ENCODE peak calls at places on chromosome 13, in nine cellular contexts. One of them, this sample, is unnamed.

GRCh38 chr13:44629465-44630183 is 53.5 kb upstream of the TSC22D1 start:
- DNase-seq in bronchial epithelial cell: no peak
- DNase-seq in left ventricle myocardium superior: no peak
- DNase-seq in anterior cingulate cortex: no peak
- DNase-seq in NCI-H146: no peak
- DNase-seq in ascending aorta: no peak
- DNase-seq in NAMALWA: no peak
- DNase-seq in tibial nerve: no peak
- DNase-seq in iris pigment epithelial cell: peak
- DNase-seq in this sample: no peak

GRCh38 chr13:20514866-20515265 is 10.8 kb downstream of the CRYL1 start:
- DNase-seq in NCI-H146: no peak
- DNase-seq in bronchial epithelial cell: no peak
- DNase-seq in ascending aorta: no peak
- DNase-seq in anterior cingulate cortex: no peak
- DNase-seq in NAMALWA: no peak
- DNase-seq in left ventricle myocardium superior: no peak
- DNase-seq in iris pigment epithelial cell: no peak
- DNase-seq in tibial nerve: no peak
- DNase-seq in this sample: no peak

GRCh38 chr13:95660981-95661581 is 15.9 kb upstream of the DNAJC3 start:
- DNase-seq in NAMALWA: peak
- DNase-seq in left ventricle myocardium superior: no peak
- DNase-seq in bronchial epithelial cell: peak
- DNase-seq in ascending aorta: no peak
- DNase-seq in NCI-H146: peak
- DNase-seq in iris pigment epithelial cell: peak
- DNase-seq in anterior cingulate cortex: no peak
- DNase-seq in tibial nerve: no peak
- DNase-seq in this sample: no peak

GRCh38 chr13:38636756-38637155 is 50.1 kb upstream of the FREM2 start:
- DNase-seq in NCI-H146: peak
- DNase-seq in bronchial epithelial cell: peak
- DNase-seq in anterior cingulate cortex: no peak
- DNase-seq in iris pigment epithelial cell: no peak
- DNase-seq in ascending aorta: no peak
- DNase-seq in left ventricle myocardium superior: no peak
- DNase-seq in NAMALWA: no peak
- DNase-seq in tibial nerve: no peak
- DNase-seq in this sample: no peak

GRCh38 chr13:37752156-37752555 is 117.4 kb downstream of the TRPC4 start:
- DNase-seq in left ventricle myocardium superior: no peak
- DNase-seq in NAMALWA: no peak
- DNase-seq in anterior cingulate cortex: peak
- DNase-seq in iris pigment epithelial cell: no peak
- DNase-seq in bronchial epithelial cell: no peak
- DNase-seq in ascending aorta: no peak
- DNase-seq in tibial nerve: no peak
- DNase-seq in NCI-H146: no peak
- DNase-seq in this sample: no peak

GRCh38 chr13:28582225-28582891 is 76.6 kb upstream of the POMP start:
- DNase-seq in tibial nerve: no peak
- DNase-seq in iris pigment epithelial cell: peak
- DNase-seq in ascending aorta: no peak
- DNase-seq in NCI-H146: no peak
- DNase-seq in bronchial epithelial cell: no peak
- DNase-seq in left ventricle myocardium superior: no peak
- DNase-seq in anterior cingulate cortex: no peak
- DNase-seq in NAMALWA: no peak
- DNase-seq in this sample: no peak

GRCh38 chr13:41960195-41960699 is 662 bp downstream of the VWA8 start:
- DNase-seq in tibial nerve: no peak
- DNase-seq in anterior cingulate cortex: no peak
- DNase-seq in ascending aorta: no peak
- DNase-seq in bronchial epithelial cell: peak
- DNase-seq in left ventricle myocardium superior: peak
- DNase-seq in iris pigment epithelial cell: peak
- DNase-seq in NAMALWA: peak
- DNase-seq in NCI-H146: peak
- DNase-seq in this sample: peak

GRCh38 chr13:19795956-19796355 is 13.2 kb upstream of the PSPC1 start:
- DNase-seq in anterior cingulate cortex: no peak
- DNase-seq in NCI-H146: no peak
- DNase-seq in left ventricle myocardium superior: no peak
- DNase-seq in ascending aorta: no peak
- DNase-seq in bronchial epithelial cell: no peak
- DNase-seq in tibial nerve: no peak
- DNase-seq in iris pigment epithelial cell: no peak
- DNase-seq in NAMALWA: no peak
- DNase-seq in this sample: no peak

GRCh38 chr13:34065915-34066314 is 248.0 kb downstream of the RFC3 start:
- DNase-seq in NAMALWA: no peak
- DNase-seq in iris pigment epithelial cell: no peak
- DNase-seq in NCI-H146: no peak
- DNase-seq in tibial nerve: no peak
- DNase-seq in left ventricle myocardium superior: no peak
- DNase-seq in anterior cingulate cortex: no peak
- DNase-seq in ascending aorta: no peak
- DNase-seq in bronchial epithelial cell: peak
- DNase-seq in this sample: no peak

GRCh38 chr13:109836629-109837607 is 50.5 kb upstream of the IRS2 start:
- DNase-seq in NCI-H146: peak
- DNase-seq in anterior cingulate cortex: no peak
- DNase-seq in bronchial epithelial cell: no peak
- DNase-seq in left ventricle myocardium superior: no peak
- DNase-seq in NAMALWA: no peak
- DNase-seq in ascending aorta: no peak
- DNase-seq in tibial nerve: no peak
- DNase-seq in iris pigment epithelial cell: no peak
- DNase-seq in this sample: no peak

GRCh38 chr13:50889317-50889716 is 20.3 kb upstream of the RNASEH2B start:
- DNase-seq in NCI-H146: no peak
- DNase-seq in NAMALWA: no peak
- DNase-seq in left ventricle myocardium superior: no peak
- DNase-seq in bronchial epithelial cell: no peak
- DNase-seq in tibial nerve: no peak
- DNase-seq in anterior cingulate cortex: no peak
- DNase-seq in ascending aorta: no peak
- DNase-seq in iris pigment epithelial cell: no peak
- DNase-seq in this sample: no peak

GRCh38 chr13:109803822-109804221 is 17.4 kb upstream of the IRS2 start:
- DNase-seq in tibial nerve: no peak
- DNase-seq in anterior cingulate cortex: no peak
- DNase-seq in bronchial epithelial cell: no peak
- DNase-seq in left ventricle myocardium superior: no peak
- DNase-seq in ascending aorta: no peak
- DNase-seq in iris pigment epithelial cell: no peak
- DNase-seq in NCI-H146: no peak
- DNase-seq in NAMALWA: no peak
- DNase-seq in this sample: no peak

GRCh38 chr13:23558675-23559536 is 11.3 kb upstream of the TNFRSF19 start:
- DNase-seq in tibial nerve: peak
- DNase-seq in NCI-H146: no peak
- DNase-seq in left ventricle myocardium superior: peak
- DNase-seq in NAMALWA: no peak
- DNase-seq in ascending aorta: no peak
- DNase-seq in iris pigment epithelial cell: peak
- DNase-seq in anterior cingulate cortex: no peak
- DNase-seq in bronchial epithelial cell: peak
- DNase-seq in this sample: no peak

GRCh38 chr13:28321751-28322150 is 173.2 kb downstream of the FLT1 start:
- DNase-seq in NAMALWA: no peak
- DNase-seq in left ventricle myocardium superior: no peak
- DNase-seq in NCI-H146: peak
- DNase-seq in tibial nerve: no peak
- DNase-seq in anterior cingulate cortex: no peak
- DNase-seq in bronchial epithelial cell: no peak
- DNase-seq in iris pigment epithelial cell: peak
- DNase-seq in ascending aorta: no peak
- DNase-seq in this sample: no peak

GRCh38 chr13:83666126-83666525 is 216.1 kb downstream of the SLITRK1 start:
- DNase-seq in iris pigment epithelial cell: peak
- DNase-seq in left ventricle myocardium superior: no peak
- DNase-seq in ascending aorta: no peak
- DNase-seq in NAMALWA: no peak
- DNase-seq in NCI-H146: no peak
- DNase-seq in tibial nerve: no peak
- DNase-seq in bronchial epithelial cell: no peak
- DNase-seq in anterior cingulate cortex: no peak
- DNase-seq in this sample: no peak

GRCh38 chr13:113796211-113796875 is 37.3 kb downstream of the TMEM255B start:
- DNase-seq in NCI-H146: no peak
- DNase-seq in anterior cingulate cortex: no peak
- DNase-seq in ascending aorta: no peak
- DNase-seq in tibial nerve: no peak
- DNase-seq in left ventricle myocardium superior: peak
- DNase-seq in iris pigment epithelial cell: no peak
- DNase-seq in bronchial epithelial cell: no peak
- DNase-seq in NAMALWA: no peak
- DNase-seq in this sample: no peak

GRCh38 chr13:109764474-109765292 is 21.7 kb downstream of the IRS2 start:
- DNase-seq in NCI-H146: no peak
- DNase-seq in left ventricle myocardium superior: no peak
- DNase-seq in tibial nerve: no peak
- DNase-seq in bronchial epithelial cell: peak
- DNase-seq in anterior cingulate cortex: peak
- DNase-seq in iris pigment epithelial cell: no peak
- DNase-seq in ascending aorta: no peak
- DNase-seq in NAMALWA: no peak
- DNase-seq in this sample: peak

GRCh38 chr13:95707442-95708389 is 30.8 kb downstream of the DNAJC3 start:
- DNase-seq in NCI-H146: no peak
- DNase-seq in NAMALWA: no peak
- DNase-seq in ascending aorta: no peak
- DNase-seq in tibial nerve: no peak
- DNase-seq in anterior cingulate cortex: no peak
- DNase-seq in iris pigment epithelial cell: no peak
- DNase-seq in bronchial epithelial cell: no peak
- DNase-seq in left ventricle myocardium superior: no peak
- DNase-seq in this sample: no peak

GRCh38 chr13:23584275-23584674 is 14.1 kb downstream of the TNFRSF19 start:
- DNase-seq in ascending aorta: no peak
- DNase-seq in anterior cingulate cortex: no peak
- DNase-seq in bronchial epithelial cell: no peak
- DNase-seq in NCI-H146: no peak
- DNase-seq in left ventricle myocardium superior: no peak
- DNase-seq in NAMALWA: no peak
- DNase-seq in tibial nerve: no peak
- DNase-seq in iris pigment epithelial cell: no peak
- DNase-seq in this sample: no peak

GRCh38 chr13:86946734-86947133 is 724.4 kb upstream of the SLITRK5 start:
- DNase-seq in left ventricle myocardium superior: no peak
- DNase-seq in ascending aorta: no peak
- DNase-seq in NCI-H146: no peak
- DNase-seq in tibial nerve: no peak
- DNase-seq in iris pigment epithelial cell: no peak
- DNase-seq in bronchial epithelial cell: no peak
- DNase-seq in anterior cingulate cortex: no peak
- DNase-seq in NAMALWA: peak
- DNase-seq in this sample: no peak

GRCh38 chr13:33258437-33259193 is 26.9 kb downstream of the STARD13 start:
- DNase-seq in anterior cingulate cortex: no peak
- DNase-seq in NCI-H146: no peak
- DNase-seq in bronchial epithelial cell: no peak
- DNase-seq in iris pigment epithelial cell: no peak
- DNase-seq in tibial nerve: no peak
- DNase-seq in ascending aorta: no peak
- DNase-seq in left ventricle myocardium superior: no peak
- DNase-seq in NAMALWA: no peak
- DNase-seq in this sample: peak

GRCh38 chr13:65638572-65639168 is 1591.5 kb downstream of the PCDH9 start:
- DNase-seq in NCI-H146: peak
- DNase-seq in tibial nerve: no peak
- DNase-seq in bronchial epithelial cell: peak
- DNase-seq in anterior cingulate cortex: no peak
- DNase-seq in NAMALWA: peak
- DNase-seq in left ventricle myocardium superior: no peak
- DNase-seq in ascending aorta: no peak
- DNase-seq in iris pigment epithelial cell: peak
- DNase-seq in this sample: peak

GRCh38 chr13:97192166-97192565 is 30.0 kb upstream of the MBNL2 start:
- DNase-seq in NCI-H146: peak
- DNase-seq in ascending aorta: no peak
- DNase-seq in left ventricle myocardium superior: no peak
- DNase-seq in NAMALWA: no peak
- DNase-seq in tibial nerve: no peak
- DNase-seq in bronchial epithelial cell: no peak
- DNase-seq in iris pigment epithelial cell: no peak
- DNase-seq in anterior cingulate cortex: no peak
- DNase-seq in this sample: no peak

GRCh38 chr13:100535401-100536135 is 53.0 kb downstream of the GGACT start:
- DNase-seq in NAMALWA: no peak
- DNase-seq in left ventricle myocardium superior: no peak
- DNase-seq in NCI-H146: no peak
- DNase-seq in anterior cingulate cortex: no peak
- DNase-seq in ascending aorta: peak
- DNase-seq in bronchial epithelial cell: no peak
- DNase-seq in iris pigment epithelial cell: no peak
- DNase-seq in tibial nerve: no peak
- DNase-seq in this sample: no peak

GRCh38 chr13:39485314-39485700 is 117.7 kb downstream of the LHFPL6 start:
- DNase-seq in bronchial epithelial cell: no peak
- DNase-seq in anterior cingulate cortex: no peak
- DNase-seq in ascending aorta: no peak
- DNase-seq in tibial nerve: no peak
- DNase-seq in iris pigment epithelial cell: peak
- DNase-seq in left ventricle myocardium superior: no peak
- DNase-seq in NCI-H146: no peak
- DNase-seq in NAMALWA: no peak
- DNase-seq in this sample: no peak

GRCh38 chr13:100611678-100612492 is 23.3 kb upstream of the GGACT start:
- DNase-seq in anterior cingulate cortex: no peak
- DNase-seq in left ventricle myocardium superior: no peak
- DNase-seq in bronchial epithelial cell: peak
- DNase-seq in iris pigment epithelial cell: no peak
- DNase-seq in ascending aorta: no peak
- DNase-seq in NCI-H146: no peak
- DNase-seq in tibial nerve: no peak
- DNase-seq in NAMALWA: no peak
- DNase-seq in this sample: peak

GRCh38 chr13:92463134-92463533 is 763.5 kb upstream of the GPC6 start:
- DNase-seq in NAMALWA: no peak
- DNase-seq in left ventricle myocardium superior: no peak
- DNase-seq in tibial nerve: no peak
- DNase-seq in bronchial epithelial cell: no peak
- DNase-seq in NCI-H146: peak
- DNase-seq in ascending aorta: no peak
- DNase-seq in anterior cingulate cortex: no peak
- DNase-seq in iris pigment epithelial cell: no peak
- DNase-seq in this sample: no peak

GRCh38 chr13:48818495-48818961 is 157.2 kb upstream of the FNDC3A start:
- DNase-seq in left ventricle myocardium superior: no peak
- DNase-seq in anterior cingulate cortex: no peak
- DNase-seq in NAMALWA: no peak
- DNase-seq in ascending aorta: peak
- DNase-seq in NCI-H146: no peak
- DNase-seq in bronchial epithelial cell: peak
- DNase-seq in tibial nerve: no peak
- DNase-seq in iris pigment epithelial cell: peak
- DNase-seq in this sample: no peak

GRCh38 chr13:51585696-51586095 is 1.4 kb downstream of the WDFY2 start:
- DNase-seq in NAMALWA: peak
- DNase-seq in NCI-H146: peak
- DNase-seq in bronchial epithelial cell: peak
- DNase-seq in left ventricle myocardium superior: no peak
- DNase-seq in tibial nerve: no peak
- DNase-seq in anterior cingulate cortex: no peak
- DNase-seq in ascending aorta: no peak
- DNase-seq in iris pigment epithelial cell: peak
- DNase-seq in this sample: peak

GRCh38 chr13:52158629-52159158 is 703 bp downstream of the NEK3 start:
- DNase-seq in NAMALWA: peak
- DNase-seq in anterior cingulate cortex: peak
- DNase-seq in tibial nerve: no peak
- DNase-seq in bronchial epithelial cell: peak
- DNase-seq in NCI-H146: no peak
- DNase-seq in iris pigment epithelial cell: peak
- DNase-seq in ascending aorta: no peak
- DNase-seq in left ventricle myocardium superior: peak
- DNase-seq in this sample: peak

This sample was measured in globus pallidus.